ENCODE peak calls at places on chromosome 16, in four cellular contexts. U is A549, B is HepG2, J is GM12878. A is an unnamed sample.

GRCh38 chr16:49116873-49117272 is 164.8 kb downstream of the CBLN1 start:
- DNase-seq in U (no peak), B (no peak), J (no peak), A (no peak)

GRCh38 chr16:9297437-9298113 is 206.1 kb downstream of the HAPSTR1 start:
- DNase-seq in U (peak; percentile 36), B (peak; percentile 63), J (no peak), A (peak; percentile 73)

GRCh38 chr16:50861926-50862325 is 120.0 kb downstream of the CYLD start:
- DNase-seq in U (peak; percentile 21), B (peak; percentile 86), J (no peak), A (no peak)

GRCh38 chr16:57149391-57149790 is 36.4 kb downstream of the PSME3IP1 start:
- DNase-seq in U (no peak), B (no peak), J (no peak), A (no peak)

GRCh38 chr16:71727545-71728324 is 3.2 kb upstream of the PHLPP2 start:
- DNase-seq in U (no peak), B (no peak), J (no peak), A (peak; percentile 13)

GRCh38 chr16:56576585-56577299 is 11.9 kb downstream of the MT4 start:
- DNase-seq in U (peak; percentile 41), B (peak; percentile 69), J (peak; percentile 32), A (peak; percentile 81)

GRCh38 chr16:14007460-14007859 is 63.7 kb upstream of the MRTFB start:
- DNase-seq in U (no peak), B (no peak), J (peak; percentile 62), A (no peak)

GRCh38 chr16:50360033-50360778 is 8.6 kb downstream of the BRD7 start:
- DNase-seq in U (no peak), B (no peak), J (no peak), A (no peak)

GRCh38 chr16:88505405-88506082 is 52.5 kb downstream of the ZFPM1 start:
- DNase-seq in U (peak; percentile 69), B (peak; percentile 79), J (no peak), A (no peak)

GRCh38 chr16:68085259-68086071 is at the start of gene NFATC3:
- DNase-seq in U (peak; percentile 34), B (peak; percentile 96), J (no peak), A (peak; percentile 97)

GRCh38 chr16:11743308-11744074 is 834 bp upstream of the TXNDC11 start:
- DNase-seq in U (peak; percentile 38), B (peak; percentile 98), J (no peak), A (no peak)

GRCh38 chr16:1863681-1864460 is 8.1 kb downstream of the MEIOB start:
- DNase-seq in U (no peak), B (no peak), J (no peak), A (no peak)

GRCh38 chr16:56226187-56226586 is 34.9 kb downstream of the GNAO1 start:
- DNase-seq in U (no peak), B (no peak), J (no peak), A (no peak)

GRCh38 chr16:66159987-66160386 is 206.5 kb upstream of the CDH5 start:
- DNase-seq in U (no peak), B (no peak), J (no peak), A (no peak)

GRCh38 chr16:86663691-86664517 is 85.6 kb downstream of the FOXL1 start:
- DNase-seq in U (no peak), B (no peak), J (no peak), A (no peak)

GRCh38 chr16:56637814-56638750 is at the start of gene MT1A:
- DNase-seq in U (peak; percentile 23), B (peak; percentile 29), J (no peak), A (peak; percentile 32)

GRCh38 chr16:79768594-79768993 is 168.1 kb upstream of the MAF start:
- DNase-seq in U (no peak), B (no peak), J (no peak), A (no peak)

GRCh38 chr16:67884684-67885083 is at the start of gene NRN1L:
- DNase-seq in U (no peak), B (no peak), J (no peak), A (peak; percentile 95)

GRCh38 chr16:63061319-63061718 is 1025.1 kb upstream of the CDH8 start:
- DNase-seq in U (no peak), B (no peak), J (no peak), A (no peak)

GRCh38 chr16:57231821-57232350 is 13.2 kb upstream of the ARL2BP start:
- DNase-seq in U (no peak), B (no peak), J (no peak), A (no peak)

GRCh38 chr16:8931864-8932263 is 31.8 kb downstream of the USP7 start:
- DNase-seq in U (no peak), B (peak; percentile 48), J (no peak), A (peak; percentile 65)

GRCh38 chr16:72794319-72794718 is 253.6 kb downstream of the ZFHX3 start:
- DNase-seq in U (no peak), B (no peak), J (no peak), A (no peak)

GRCh38 chr16:14193316-14193871 is 122.3 kb downstream of the MRTFB start:
- DNase-seq in U (no peak), B (no peak), J (peak; percentile 21), A (no peak)

GRCh38 chr16:763903-764750 is 3.6 kb downstream of the MSLN start:
- DNase-seq in U (no peak), B (no peak), J (no peak), A (no peak)

GRCh38 chr16:761580-761979 is 1.0 kb downstream of the MSLN start:
- DNase-seq in U (no peak), B (no peak), J (no peak), A (no peak)

GRCh38 chr16:763386-763785 is 2.9 kb downstream of the MSLN start:
- DNase-seq in U (no peak), B (no peak), J (no peak), A (no peak)

GRCh38 chr16:762049-762513 is 1.5 kb downstream of the MSLN start:
- DNase-seq in U (no peak), B (no peak), J (no peak), A (no peak)

GRCh38 chr16:762595-763268 is 2.2 kb downstream of the MSLN start:
- DNase-seq in U (no peak), B (no peak), J (no peak), A (no peak)
- TF ChIP-seq POLR2AphosphoS2 in U (no peak), B (no peak), J (no peak), A (no peak)

DNA sequence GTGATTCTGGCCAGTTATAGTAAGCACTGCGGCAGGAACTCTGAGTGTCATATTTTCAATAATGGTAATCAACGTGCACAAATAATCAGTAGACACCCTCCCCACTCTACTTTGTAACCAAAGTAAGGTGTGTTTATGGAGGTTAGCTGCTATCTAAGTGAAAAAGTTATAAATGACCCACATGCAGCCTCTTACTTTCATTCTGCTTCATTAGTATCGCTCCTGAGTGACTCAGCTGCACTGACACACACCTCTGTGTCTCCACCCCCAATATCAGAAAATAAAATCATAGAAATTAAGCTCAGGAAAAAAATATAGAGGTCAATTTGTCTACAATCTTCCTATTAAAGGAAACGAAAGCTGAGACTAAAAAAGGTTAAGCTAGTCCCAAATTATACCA is 64.1 kb upstream of the TRAP1 start:
- DNase-seq in U (no peak), B (no peak), J (no peak), A (no peak)
- TF ChIP-seq SMC3 in U (no peak), B (no peak), J (no peak), A (no peak)

DNA sequence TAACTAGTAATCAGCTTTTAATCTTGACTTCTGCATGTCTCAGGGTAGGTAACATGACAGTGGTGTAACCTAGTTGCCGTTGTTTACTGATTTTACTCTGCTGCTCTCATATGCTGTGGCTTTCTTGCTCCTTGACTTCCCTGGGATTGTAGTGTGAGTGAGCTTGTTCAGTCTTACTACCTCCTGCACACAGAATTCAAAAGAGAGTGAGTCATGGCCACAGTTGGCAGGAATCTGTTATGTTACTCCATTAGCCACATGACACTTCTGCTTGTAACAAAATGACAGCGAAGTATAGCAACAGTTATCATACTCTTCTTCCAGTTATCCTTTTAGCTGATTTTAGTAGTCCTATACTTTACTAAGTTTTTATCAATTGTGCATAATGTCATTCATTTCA is 18.8 kb downstream of the TNRC6A start:
- DNase-seq in U (peak; percentile 35), B (no peak), J (no peak), A (peak; percentile 41)
- TF ChIP-seq POLR2AphosphoS2 in U (no peak), B (no peak), J (no peak), A (no peak)

DNA sequence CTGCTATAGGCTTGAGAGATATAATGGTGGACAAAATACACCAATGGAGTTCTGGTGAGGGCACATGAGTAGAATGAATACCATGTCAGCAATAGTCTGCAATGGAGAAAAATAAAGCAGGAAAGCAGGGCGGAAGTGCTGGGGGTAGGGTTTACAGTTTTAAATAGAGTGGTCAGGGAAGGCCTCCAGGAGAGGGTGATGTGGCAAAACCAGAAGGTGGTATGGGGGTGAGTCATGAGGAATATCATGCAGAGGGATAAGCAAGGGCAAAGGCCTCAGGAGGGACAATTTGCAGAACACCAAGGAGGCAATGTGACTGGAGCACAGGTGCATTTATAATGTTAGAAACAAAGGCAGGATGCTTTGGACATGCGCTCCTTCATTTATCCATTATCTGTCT is 102.0 kb downstream of the ITFG1 start:
- DNase-seq in U (no peak), B (no peak), J (no peak), A (no peak)
- TF ChIP-seq SMC3 in U (no peak), B (no peak), J (no peak), A (no peak)

DNA sequence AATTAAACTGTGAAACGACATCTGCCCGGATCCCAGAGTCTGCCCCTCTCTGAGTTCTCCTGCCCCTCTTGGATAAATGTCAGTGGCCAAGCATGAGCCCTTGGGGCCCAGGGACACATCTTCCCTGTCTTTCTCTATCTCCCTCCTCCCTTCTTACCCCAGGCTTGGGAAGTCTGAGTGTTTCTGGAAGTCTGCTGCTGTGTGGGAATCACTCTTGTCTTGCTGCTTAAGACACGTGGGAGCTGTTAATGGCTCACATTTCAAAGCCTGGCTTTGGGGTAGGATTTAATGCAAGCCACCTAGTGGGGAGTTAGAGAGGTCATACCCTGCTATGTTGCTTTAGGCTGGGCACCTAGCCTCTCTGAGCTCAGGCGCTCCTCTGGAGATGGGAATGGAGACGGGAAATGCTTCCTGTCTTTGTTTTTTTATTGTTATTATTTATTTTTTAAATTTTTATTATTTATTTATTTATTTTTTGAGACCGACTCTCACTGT is 218.5 kb upstream of the CIBAR2 start:
- DNase-seq in U (peak; percentile 85), B (peak; percentile 72), J (no peak), A (peak; percentile 86)
- TF ChIP-seq POLR2AphosphoS2 in U (no peak), B (no peak), J (no peak), A (no peak)

DNA sequence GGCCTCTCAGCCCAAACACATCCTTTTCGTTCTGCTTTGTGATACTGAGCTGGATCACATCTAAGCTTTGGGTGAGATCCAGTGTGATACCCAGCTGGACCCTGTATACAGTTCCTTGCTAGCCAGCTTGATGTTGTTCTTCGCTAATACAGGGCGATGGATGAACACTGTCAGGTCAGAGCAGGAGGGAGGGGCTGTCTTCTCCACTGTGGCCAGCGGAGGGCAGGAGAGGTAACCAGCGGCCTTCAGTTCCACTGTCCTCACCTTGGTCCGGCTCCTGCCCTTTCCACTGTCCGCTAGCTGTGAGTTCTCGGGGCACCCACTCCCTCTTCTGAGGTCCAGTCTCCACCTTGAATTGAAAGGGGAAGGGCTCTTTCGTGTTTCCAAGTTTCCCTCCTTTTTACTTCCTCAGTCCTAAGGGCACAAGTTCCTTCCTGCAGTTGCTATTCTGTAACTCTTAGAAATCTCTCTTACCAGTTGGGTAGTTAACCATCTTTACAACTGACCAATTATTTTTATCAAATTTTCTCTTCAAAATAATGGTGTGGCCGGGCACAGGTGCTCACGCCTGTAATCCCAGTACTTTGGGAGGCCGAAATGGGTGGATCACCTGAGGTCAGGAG is 3.0 kb upstream of the ZNF213 start:
- DNase-seq in U (no peak), B (peak; percentile 48), J (no peak), A (peak; percentile 61)
- TF ChIP-seq SMC3 in U (peak; percentile 17), B (peak; percentile 38), J (peak; percentile 33), A (peak; percentile 60)